ENCODE peak calls at places on chromosomes 3 and 15, in seven cellular contexts. D, G, Y, W, V, H and C are unnamed samples.
A peak's percentile ranks its signal among the peaks of the same experiment; 100 is the strongest.

GRCh38 chr3:42071720-42072582 is 19.2 kb upstream of the TRAK1 start:
- DNase-seq in D (peak; percentile 74), G (peak; percentile 60), Y (no peak), W (peak; percentile 44), V (peak; percentile 45), H (peak; percentile 76), C (peak; percentile 79)

GRCh38 chr3:27632431-27633223 is 89.5 kb downstream of the EOMES start:
- DNase-seq in D (peak; percentile 48), G (peak; percentile 50), Y (peak; percentile 84), W (peak; percentile 71), V (peak; percentile 46), H (peak; percentile 28), C (no peak)

GRCh38 chr3:142267269-142267668 is 41.9 kb upstream of the GK5 start:
- DNase-seq in D (no peak), G (no peak), Y (no peak), W (no peak), V (no peak), H (no peak), C (no peak)

GRCh38 chr15:96171271-96171739 is 159.2 kb upstream of the NR2F2 start:
- DNase-seq in D (no peak), G (no peak), Y (no peak), W (peak; percentile 26), V (no peak), H (no peak), C (peak; percentile 23)

GRCh38 chr3:159787794-159788205 is 200.8 kb upstream of the IL12A start:
- DNase-seq in D (no peak), G (no peak), Y (no peak), W (no peak), V (no peak), H (no peak), C (no peak)

GRCh38 chr15:95162967-95163531 is 931.7 kb downstream of the MCTP2 start:
- DNase-seq in D (no peak), G (peak; percentile 39), Y (no peak), W (no peak), V (no peak), H (peak; percentile 56), C (no peak)

GRCh38 chr3:17213102-17213501 is 328.3 kb downstream of the PLCL2 start:
- DNase-seq in D (no peak), G (no peak), Y (no peak), W (no peak), V (no peak), H (no peak), C (no peak)

GRCh38 chr3:46935168-46935858 is 41.2 kb downstream of the CCDC12 start:
- DNase-seq in D (peak; percentile 83), G (peak; percentile 78), Y (no peak), W (peak; percentile 59), V (peak; percentile 83), H (peak; percentile 94), C (no peak)

GRCh38 chr15:29050870-29051269 is 165.1 kb downstream of the APBA2 start:
- DNase-seq in D (no peak), G (no peak), Y (no peak), W (no peak), V (no peak), H (no peak), C (no peak)

GRCh38 chr15:40338921-40339620 is 1.7 kb downstream of the CCDC9B start:
- DNase-seq in D (peak; percentile 65), G (peak; percentile 56), Y (no peak), W (no peak), V (no peak), H (no peak), C (no peak)

GRCh38 chr15:49467782-49468181 is 44.7 kb downstream of the FGF7 start:
- DNase-seq in D (no peak), G (no peak), Y (no peak), W (no peak), V (no peak), H (no peak), C (no peak)

GRCh38 chr3:99131876-99132275 is 230.4 kb upstream of the DCBLD2 start:
- DNase-seq in D (no peak), G (no peak), Y (no peak), W (no peak), V (no peak), H (no peak), C (no peak)

GRCh38 chr15:79171320-79172031 is 80.9 kb upstream of the RASGRF1 start:
- DNase-seq in D (no peak), G (no peak), Y (no peak), W (no peak), V (no peak), H (no peak), C (peak; percentile 7)

GRCh38 chr3:39234705-39235104 is 42.3 kb upstream of the XIRP1 start:
- DNase-seq in D (no peak), G (no peak), Y (no peak), W (no peak), V (no peak), H (no peak), C (no peak)

GRCh38 chr3:150216041-150216811 is 191.9 kb upstream of the TSC22D2 start:
- DNase-seq in D (peak; percentile 47), G (no peak), Y (no peak), W (peak; percentile 24), V (no peak), H (peak; percentile 82), C (peak; percentile 74)

GRCh38 chr15:77819271-77819806 is 186.6 kb upstream of the LINGO1 start:
- DNase-seq in D (no peak), G (no peak), Y (no peak), W (peak; percentile 71), V (no peak), H (no peak), C (peak; percentile 68)

GRCh38 chr3:197297476-197298340 is 704 bp downstream of the DLG1 start:
- DNase-seq in D (peak; percentile 90), G (peak; percentile 87), Y (peak; percentile 97), W (peak; percentile 96), V (peak; percentile 90), H (peak; percentile 80), C (peak; percentile 93)

GRCh38 chr3:46276497-46277099 is 34.3 kb downstream of the CCR3 start:
- DNase-seq in D (no peak), G (peak; percentile 26), Y (peak; percentile 90), W (peak; percentile 44), V (peak; percentile 73), H (peak; percentile 40), C (peak; percentile 60)

GRCh38 chr3:100401674-100402036 is 316 bp downstream of the LNP1 start:
- DNase-seq in D (peak; percentile 22), G (peak; percentile 40), Y (peak; percentile 76), W (peak; percentile 72), V (peak; percentile 31), H (peak; percentile 29), C (no peak)

GRCh38 chr3:18351823-18352744 is 73.1 kb downstream of the SATB1 start:
- DNase-seq in D (no peak), G (no peak), Y (peak; percentile 61), W (peak; percentile 6), V (no peak), H (no peak), C (no peak)

GRCh38 chr3:38039101-38039898 is at the start of gene DLEC1:
- DNase-seq in D (peak; percentile 62), G (peak; percentile 52), Y (peak; percentile 93), W (peak; percentile 92), V (peak; percentile 73), H (peak; percentile 56), C (peak; percentile 49)

GRCh38 chr15:35557544-35557943 is 11.6 kb upstream of the DPH6 start:
- DNase-seq in D (no peak), G (no peak), Y (no peak), W (no peak), V (no peak), H (no peak), C (no peak)

GRCh38 chr3:38617586-38617985 is 31.9 kb downstream of the SCN5A start:
- DNase-seq in D (no peak), G (no peak), Y (no peak), W (no peak), V (no peak), H (no peak), C (no peak)

DNA sequence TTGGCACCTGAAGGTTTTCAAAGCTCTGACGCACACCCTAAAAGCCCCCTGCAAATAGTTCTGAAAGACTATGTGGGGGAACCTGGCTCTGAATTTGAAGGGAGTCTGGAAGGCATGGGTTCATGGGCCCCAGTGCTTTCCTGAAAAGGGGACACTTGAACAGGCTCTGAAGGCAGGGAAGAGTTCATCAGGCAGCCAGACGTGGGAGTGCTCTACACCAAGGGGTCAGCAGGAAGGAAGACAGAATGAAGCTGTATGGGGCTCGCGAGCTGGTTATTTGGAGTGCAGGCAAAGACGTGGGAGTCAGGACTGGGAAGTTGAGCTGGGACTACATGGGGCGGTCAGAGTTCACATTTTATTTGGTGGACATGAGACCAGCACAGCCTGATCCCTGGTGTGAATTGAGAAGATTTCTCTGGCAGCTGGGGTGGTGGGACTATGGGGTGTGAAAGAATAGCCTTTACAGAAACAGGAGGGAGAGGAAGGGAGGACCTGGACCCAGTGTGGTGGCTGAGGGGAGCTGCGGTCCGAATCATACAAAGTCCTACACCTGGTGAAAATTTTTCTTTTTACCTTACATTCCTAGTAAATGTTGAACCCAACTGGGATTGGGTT is 12.6 kb downstream of the ABHD6 start:
- DNase-seq in D (no peak), G (no peak), Y (no peak), W (no peak), V (no peak), H (no peak), C (no peak)
- H3K4me3 ChIP-seq in D (no peak overlapping the region), G (no peak overlapping the region), Y (no peak overlapping the region), W (peak overlapping the region; percentile 22), V (no peak overlapping the region), H (no peak overlapping the region), C (no peak overlapping the region)

GRCh38 chr15:66831289-66831688 is 129.3 kb downstream of the SMAD6 start:
- DNase-seq in D (no peak), G (no peak), Y (no peak), W (no peak), V (no peak), H (no peak), C (no peak)
- H3K4me1 ChIP-seq in D (no peaks in the 10 kb centered on the region), G (no peaks in the 10 kb centered on the region), Y (peaks cover 27% of the 10 kb centered on the region), W (peaks cover 19% of the 10 kb centered on the region), V (no peaks in the 10 kb centered on the region), H (no peaks in the 10 kb centered on the region), C (peaks cover 29% of the 10 kb centered on the region)

GRCh38 chr3:58150800-58151199 is 60.0 kb downstream of the DNASE1L3 start:
- DNase-seq in D (no peak), G (no peak), Y (no peak), W (no peak), V (no peak), H (no peak), C (no peak)
- H3K36me3 ChIP-seq in D (peaks cover 26% of the 10 kb centered on the region), G (no peaks in the 10 kb centered on the region), Y (no peaks in the 10 kb centered on the region), W (no peaks in the 10 kb centered on the region), V (peaks cover 11% of the 10 kb centered on the region), H (peaks cover 83% of the 10 kb centered on the region), C (peaks cover 14% of the 10 kb centered on the region)

DNA sequence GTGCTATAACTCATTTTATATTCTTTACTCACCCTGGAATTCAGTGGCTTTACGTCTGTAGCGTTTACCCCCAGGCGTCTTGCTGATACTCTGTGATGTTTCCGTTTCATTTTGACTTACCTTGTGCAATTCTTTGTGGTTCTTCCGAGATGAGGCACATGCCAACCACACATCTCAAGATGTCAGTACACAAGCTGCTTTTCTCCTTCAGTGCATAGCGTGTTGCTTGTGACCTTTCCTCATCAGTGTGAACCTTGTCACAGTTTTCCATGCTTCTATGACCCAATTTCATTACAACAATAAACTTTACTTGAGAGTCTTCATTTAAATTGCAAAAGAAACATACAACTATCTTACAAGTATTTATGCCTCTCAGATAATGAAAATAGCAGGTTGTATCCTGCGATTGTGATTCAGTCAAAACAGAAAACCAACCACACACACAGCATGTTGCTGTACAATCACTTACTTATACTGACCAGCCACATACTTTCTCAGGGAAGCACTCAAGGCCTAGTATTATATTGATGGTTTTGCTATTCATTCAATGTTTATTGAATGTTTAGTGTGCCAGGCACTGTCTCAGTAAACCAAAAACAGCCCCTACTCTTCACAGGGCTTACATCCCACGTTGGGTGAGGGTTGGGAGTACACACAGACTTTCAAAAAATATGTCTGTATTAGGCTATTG is 4.6 kb upstream of the TBL1XR1 start:
- DNase-seq in D (no peak), G (no peak), Y (no peak), W (no peak), V (no peak), H (no peak), C (no peak)
- H3K4me3 ChIP-seq in D (no peak overlapping the region), G (no peak overlapping the region), Y (no peak overlapping the region), W (no peak overlapping the region), V (no peak overlapping the region), H (no peak overlapping the region), C (no peak overlapping the region)